ENCODE peak calls at places on chromosomes 16 and 17, in seven cellular contexts. B, I, T, A, L, P and O are unnamed samples.

GRCh38 chr17:46192211-46192483 is 1.1 kb downstream of the KANSL1 start:
- DNase-seq in B (peak; percentile 22), I (no peak), T (no peak), A (no peak), L (no peak), P (no peak), O (no peak)

GRCh38 chr16:31404353-31405064 is 11.4 kb downstream of the ITGAD start:
- DNase-seq in B (no peak), I (no peak), T (no peak), A (no peak), L (no peak), P (no peak), O (no peak)

GRCh38 chr16:67641779-67642708 is 2.9 kb upstream of the CARMIL2 start:
- DNase-seq in B (no peak), I (no peak), T (peak; percentile 81), A (peak; percentile 27), L (no peak), P (peak; percentile 78), O (no peak)

GRCh38 chr16:78216166-78216745 is 116.8 kb downstream of the WWOX start:
- DNase-seq in B (no peak), I (no peak), T (no peak), A (no peak), L (no peak), P (no peak), O (no peak)

GRCh38 chr17:78605429-78605828 is 28.2 kb upstream of the DNAH17 start:
- DNase-seq in B (no peak), I (no peak), T (no peak), A (no peak), L (no peak), P (no peak), O (no peak)

GRCh38 chr17:69729937-69730336 is 315.4 kb downstream of the MAP2K6 start:
- DNase-seq in B (no peak), I (no peak), T (no peak), A (no peak), L (no peak), P (peak; percentile 24), O (no peak)

GRCh38 chr16:68987734-68988457 is 117.6 kb upstream of the HAS3 start:
- DNase-seq in B (no peak), I (no peak), T (no peak), A (no peak), L (no peak), P (no peak), O (no peak)

GRCh38 chr17:2929881-2930533 is 133.4 kb downstream of the OR1D5 start:
- DNase-seq in B (peak; percentile 49), I (peak; percentile 32), T (no peak), A (no peak), L (peak; percentile 22), P (no peak), O (no peak)

GRCh38 chr17:31008374-31009035 is 37.7 kb downstream of the RNF135 start:
- DNase-seq in B (peak; percentile 58), I (peak; percentile 59), T (peak; percentile 88), A (peak; percentile 69), L (peak; percentile 47), P (peak; percentile 47), O (peak; percentile 58)

GRCh38 chr16:78505544-78506371 is 406.3 kb downstream of the WWOX start:
- DNase-seq in B (no peak), I (no peak), T (peak; percentile 68), A (peak; percentile 38), L (no peak), P (peak; percentile 10), O (peak; percentile 94)

GRCh38 chr17:8438441-8438840 is 2.8 kb downstream of the NDEL1 start:
- DNase-seq in B (peak; percentile 29), I (no peak), T (no peak), A (no peak), L (no peak), P (no peak), O (no peak)

GRCh38 chr17:43791589-43791988 is 11.4 kb downstream of the CFAP97D1 start:
- DNase-seq in B (no peak), I (no peak), T (no peak), A (no peak), L (no peak), P (peak; percentile 65), O (no peak)

GRCh38 chr17:45197555-45198334 is 23.9 kb upstream of the FMNL1 start:
- DNase-seq in B (peak; percentile 91), I (peak; percentile 96), T (peak; percentile 97), A (peak; percentile 76), L (peak; percentile 90), P (peak; percentile 79), O (peak; percentile 85)

GRCh38 chr16:57377080-57377841 is 5.0 kb downstream of the CX3CL1 start:
- DNase-seq in B (peak; percentile 91), I (no peak), T (no peak), A (no peak), L (peak; percentile 3), P (no peak), O (no peak)

GRCh38 chr16:87723224-87723619 is 42.6 kb downstream of the KLHDC4 start:
- DNase-seq in B (peak; percentile 28), I (peak; percentile 38), T (peak; percentile 72), A (peak; percentile 91), L (no peak), P (peak; percentile 50), O (peak; percentile 44)

GRCh38 chr17:57902117-57902799 is 52.4 kb upstream of the MRPS23 start:
- DNase-seq in B (no peak), I (no peak), T (no peak), A (no peak), L (no peak), P (no peak), O (no peak)

GRCh38 chr16:67393111-67393789 is at the start of gene TPPP3:
- DNase-seq in B (peak; percentile 76), I (no peak), T (peak; percentile 90), A (peak; percentile 90), L (peak; percentile 25), P (peak; percentile 71), O (peak; percentile 93)

GRCh38 chr16:61611847-61612491 is 424.3 kb downstream of the CDH8 start:
- DNase-seq in B (no peak), I (no peak), T (no peak), A (no peak), L (no peak), P (no peak), O (no peak)

GRCh38 chr17:72474740-72475477 is 354.1 kb downstream of the SOX9 start:
- DNase-seq in B (no peak), I (no peak), T (no peak), A (no peak), L (no peak), P (no peak), O (no peak)

GRCh38 chr17:45320349-45320930 is 3.6 kb upstream of the MAP3K14 start:
- DNase-seq in B (no peak), I (no peak), T (no peak), A (no peak), L (no peak), P (no peak), O (no peak)

GRCh38 chr17:80119839-80120238 is 18.5 kb downstream of the GAA start:
- DNase-seq in B (no peak), I (no peak), T (no peak), A (no peak), L (no peak), P (no peak), O (no peak)

GRCh38 chr17:64938925-64939474 is 19.7 kb upstream of the LRRC37A3 start:
- DNase-seq in B (peak; percentile 73), I (peak; percentile 40), T (peak; percentile 84), A (no peak), L (peak; percentile 64), P (no peak), O (no peak)

GRCh38 chr17:60410001-60410400 is 12.3 kb upstream of the CHCT1 start:
- DNase-seq in B (no peak), I (no peak), T (no peak), A (no peak), L (no peak), P (no peak), O (no peak)